ENCODE peak calls at places on chromosomes 2 and 18, in seven cellular contexts. S, P, V, C, H, D and Y are unnamed samples.

GRCh38 chr18:61998957-61999356 is 106.2 kb upstream of the RNF152 start:
- DNase-seq in S (no peak), P (peak; percentile 97), V (peak; percentile 72), C (peak; percentile 88), H (no peak), D (no peak), Y (peak; percentile 72)

GRCh38 chr2:19536136-19536535 is 177.7 kb upstream of the OSR1 start:
- DNase-seq in S (no peak), P (no peak), V (no peak), C (peak; percentile 17), H (no peak), D (no peak), Y (peak; percentile 42)

GRCh38 chr2:53755022-53755630 is 12.5 kb upstream of the CHAC2 start:
- DNase-seq in S (no peak), P (no peak), V (no peak), C (peak; percentile 76), H (peak; percentile 27), D (no peak), Y (peak; percentile 16)

GRCh38 chr2:62147610-62148301 is 48.2 kb upstream of the B3GNT2 start:
- DNase-seq in S (no peak), P (no peak), V (peak; percentile 78), C (peak; percentile 92), H (no peak), D (no peak), Y (peak; percentile 58)

GRCh38 chr2:204538179-204539009 is 6.9 kb upstream of the PARD3B start:
- DNase-seq in S (no peak), P (no peak), V (peak; percentile 67), C (peak; percentile 61), H (no peak), D (no peak), Y (peak; percentile 89)

GRCh38 chr2:212005077-212005671 is 533.4 kb downstream of the ERBB4 start:
- DNase-seq in S (peak; percentile 8), P (no peak), V (peak; percentile 30), C (peak; percentile 60), H (peak; percentile 20), D (no peak), Y (peak; percentile 4)

GRCh38 chr18:42131044-42131939 is 176.3 kb downstream of the PIK3C3 start:
- DNase-seq in S (no peak), P (no peak), V (no peak), C (no peak), H (peak; percentile 22), D (no peak), Y (no peak)

GRCh38 chr2:174603280-174603679 is 5.7 kb upstream of the WIPF1 start:
- DNase-seq in S (no peak), P (no peak), V (peak; percentile 74), C (peak; percentile 73), H (peak; percentile 57), D (peak; percentile 65), Y (peak; percentile 50)

GRCh38 chr2:85710687-85711577 is 16.8 kb downstream of the GNLY start:
- DNase-seq in S (no peak), P (no peak), V (peak; percentile 87), C (peak; percentile 55), H (no peak), D (no peak), Y (peak; percentile 87)

GRCh38 chr18:8732442-8733360 is 27.3 kb downstream of the MTCL1 start:
- DNase-seq in S (no peak), P (no peak), V (no peak), C (no peak), H (no peak), D (no peak), Y (no peak)

DNA sequence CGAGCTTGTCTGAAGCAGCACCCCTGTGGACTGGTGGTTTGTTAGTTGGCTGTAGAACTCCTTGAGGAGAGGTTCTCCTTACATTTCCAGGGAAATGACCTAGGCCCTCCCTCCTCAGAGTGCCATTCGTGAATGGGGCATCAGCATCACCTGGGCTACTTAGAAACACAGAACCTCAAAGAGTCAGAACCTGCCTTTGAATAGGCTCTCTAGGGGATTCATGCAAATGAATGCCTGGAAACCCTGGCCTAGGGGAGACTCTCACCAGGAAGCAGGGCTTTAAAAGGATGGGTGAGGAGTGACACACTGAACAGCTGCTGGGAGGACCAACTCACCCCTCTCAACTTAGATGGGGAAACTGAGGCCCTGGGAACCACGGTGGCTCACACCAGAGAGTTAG is 2.1 kb upstream of the MOCOS start:
- DNase-seq in S (no peak), P (no peak), V (no peak), C (no peak), H (no peak), D (no peak), Y (no peak)
- H3K4me3 ChIP-seq in S (no peak overlapping the region), P (no peak overlapping the region), V (no peak overlapping the region), C (no peak overlapping the region), H (no peak overlapping the region), D (no peak overlapping the region), Y (no peak overlapping the region)

DNA sequence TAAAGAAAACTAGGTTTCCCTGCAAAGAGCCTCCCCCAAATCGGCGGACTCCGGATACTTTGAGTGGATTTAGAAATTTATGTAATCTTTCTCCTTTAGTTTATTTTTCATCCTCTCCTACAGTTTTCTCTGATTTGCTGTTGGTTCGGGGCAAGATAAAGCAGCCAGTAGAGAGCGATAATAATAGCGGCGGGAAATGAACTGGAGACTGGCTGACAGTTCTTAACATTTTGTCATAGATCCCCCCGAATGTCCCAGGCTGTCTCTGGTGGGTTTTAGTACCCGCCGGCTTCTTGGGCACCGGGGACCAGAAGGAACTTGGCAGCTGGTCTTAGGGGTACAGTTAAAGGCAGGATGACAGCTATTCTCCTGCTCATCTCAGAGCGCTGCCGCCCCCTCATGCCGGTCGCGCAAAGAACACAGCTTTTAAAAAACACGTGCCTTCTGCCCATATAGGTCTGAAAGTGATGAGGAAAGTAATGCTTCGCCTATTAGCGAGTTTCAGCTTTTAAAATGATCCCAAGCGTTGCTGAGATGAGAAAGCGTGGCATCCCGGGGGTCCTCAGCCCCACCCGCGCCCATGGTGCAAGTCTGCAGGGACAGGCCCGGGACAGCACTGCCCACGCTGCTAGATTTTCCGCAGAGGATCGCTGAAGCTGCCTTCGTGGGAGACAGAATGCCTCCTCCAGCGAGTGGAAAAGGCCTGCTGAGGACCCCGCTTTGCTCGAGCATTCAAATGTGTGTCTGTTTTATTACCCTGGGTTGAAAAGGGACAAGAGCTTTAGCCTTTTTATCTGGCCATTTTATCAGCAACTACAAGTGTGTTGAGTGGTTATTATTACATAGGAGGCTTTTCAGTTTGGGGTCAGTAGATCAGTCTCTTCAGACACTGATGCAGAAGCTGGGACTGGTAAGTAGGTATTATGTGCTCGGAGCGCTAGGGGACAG is 3.8 kb downstream of the ONECUT2 start:
- DNase-seq in S (no peak), P (no peak), V (no peak), C (no peak), H (no peak), D (no peak), Y (no peak)
- TF ChIP-seq CTCF in S (peak; percentile 51), P (no peak), V (no peak), C (no peak), H (no peak), D (no peak), Y (no peak)

GRCh38 chr2:205763708-205764501 is 81.6 kb downstream of the NRP2 start:
- DNase-seq in S (no peak), P (peak; percentile 42), V (peak; percentile 76), C (peak; percentile 91), H (peak; percentile 74), D (no peak), Y (peak; percentile 62)
- H3K4me3 ChIP-seq in S (no peak overlapping the region), P (no peak overlapping the region), V (no peak overlapping the region), C (no peak overlapping the region), H (no peak overlapping the region), D (no peak overlapping the region), Y (no peak overlapping the region)

DNA sequence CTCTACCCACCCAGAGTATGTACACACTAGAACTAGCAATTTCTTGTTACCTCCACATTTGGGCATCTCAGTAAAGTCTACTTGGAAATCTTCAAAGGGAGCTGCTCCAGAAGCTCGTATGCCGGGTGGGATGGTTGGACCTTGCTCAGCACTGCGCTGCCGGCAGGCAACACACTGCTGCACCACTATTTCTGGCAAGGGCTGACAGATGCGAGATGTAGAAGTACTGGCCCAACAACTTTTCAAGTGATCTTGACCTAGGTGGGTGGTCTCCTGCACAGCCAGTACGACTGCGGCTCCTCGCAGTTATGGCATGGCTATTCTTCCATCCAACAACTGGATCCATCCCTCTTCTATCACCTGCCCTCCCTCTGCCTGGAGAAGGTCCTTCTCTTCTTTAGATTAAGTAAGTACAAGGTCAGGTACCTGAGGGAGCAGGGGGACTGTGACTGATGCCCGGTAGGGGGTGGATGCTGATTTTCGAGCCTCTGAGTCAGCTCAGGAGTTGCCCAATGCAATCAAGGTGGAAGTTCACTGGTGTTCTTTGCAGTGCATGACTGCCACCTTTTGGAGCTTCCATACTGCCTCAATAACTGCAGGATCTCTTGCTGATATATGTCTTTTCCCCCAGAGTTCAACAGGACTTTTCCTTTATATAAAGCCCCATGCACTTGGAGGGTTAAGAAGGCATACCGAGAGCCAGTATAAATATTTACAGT is 100.4 kb upstream of the SLC1A4 start:
- DNase-seq in S (no peak), P (no peak), V (peak; percentile 64), C (peak; percentile 79), H (no peak), D (no peak), Y (peak; percentile 45)
- TF ChIP-seq CTCF in S (no peak), P (peak; percentile 44), V (peak; percentile 41), C (peak; percentile 50), H (no peak), D (no peak), Y (peak; percentile 38)

GRCh38 chr18:79949571-79950439 is 1.6 kb downstream of the SLC66A2 start:
- DNase-seq in S (no peak), P (no peak), V (no peak), C (no peak), H (peak; percentile 49), D (no peak), Y (no peak)
- H3K4me3 ChIP-seq in S (peak overlapping the region; percentile 75), P (peak overlapping the region; percentile 62), V (peak overlapping the region; percentile 76), C (peak overlapping the region; percentile 68), H (peak overlapping the region; percentile 76), D (peak overlapping the region; percentile 65), Y (peak overlapping the region; percentile 72)

GRCh38 chr2:191759650-191760049 is 81.7 kb downstream of the NABP1 start:
- DNase-seq in S (no peak), P (no peak), V (no peak), C (no peak), H (no peak), D (no peak), Y (no peak)
- TF ChIP-seq CTCF in S (no peak), P (no peak), V (no peak), C (no peak), H (no peak), D (no peak), Y (no peak)

GRCh38 chr18:79965119-79965902 is 868 bp downstream of the HSBP1L1 start:
- DNase-seq in S (peak; percentile 63), P (peak; percentile 64), V (peak; percentile 76), C (peak; percentile 90), H (peak; percentile 82), D (no peak), Y (peak; percentile 97)
- H3K4me3 ChIP-seq in S (peak overlapping the region; percentile 80), P (peak overlapping the region; percentile 52), V (peak overlapping the region; percentile 73), C (peak overlapping the region; percentile 67), H (peak overlapping the region; percentile 63), D (peak overlapping the region; percentile 67), Y (peak overlapping the region; percentile 73)

GRCh38 chr18:46408334-46408987 is 248.6 kb downstream of the LOXHD1 start:
- DNase-seq in S (no peak), P (no peak), V (no peak), C (no peak), H (no peak), D (no peak), Y (no peak)
- TF ChIP-seq CTCF in S (no peak), P (peak; percentile 22), V (no peak), C (no peak), H (no peak), D (no peak), Y (no peak)